ENCODE peak calls at places on chromosome 12, in five cellular contexts. J is gastrocnemius medialis; H is AG08395; F is stimulated activated CD4-positive, alpha-beta T cell treated with anti-CD3 and anti-CD28 coated beads, Interleukin-15, amount 100 ng/mL, for 1 hour; B is coronary artery. L is an unnamed sample.

GRCh38 chr12:77932216-77932615 is 101.5 kb downstream of the NAV3 start:
- DNase-seq in J (no peak), H (no peak), F (no peak), B (no peak), L (no peak)

GRCh38 chr12:113909776-113910420 is 56.2 kb downstream of the RBM19 start:
- DNase-seq in J (no peak), H (no peak), F (no peak), B (no peak), L (no peak)

GRCh38 chr12:115998119-115998633 is 279.3 kb downstream of the MED13L start:
- DNase-seq in J (no peak), H (peak; percentile 68), F (no peak), B (no peak), L (peak; percentile 63)

GRCh38 chr12:79527498-79527897 is 163.3 kb downstream of the PAWR start:
- DNase-seq in J (no peak), H (no peak), F (no peak), B (no peak), L (no peak)

GRCh38 chr12:3668479-3669165 is 84.3 kb downstream of the CRACR2A start:
- DNase-seq in J (no peak), H (no peak), F (no peak), B (no peak), L (no peak)

GRCh38 chr12:105228494-105228893 is 7.5 kb downstream of the APPL2 start:
- DNase-seq in J (no peak), H (peak; percentile 44), F (no peak), B (no peak), L (peak; percentile 60)

GRCh38 chr12:38541849-38542248 is 225.3 kb downstream of the ALG10B start:
- DNase-seq in J (no peak), H (no peak), F (no peak), B (no peak), L (no peak)

GRCh38 chr12:50344775-50345174 is 51.6 kb downstream of the FAM186A start:
- DNase-seq in J (no peak), H (no peak), F (no peak), B (no peak), L (no peak)

GRCh38 chr12:31362115-31362758 is 36.3 kb upstream of the SINHCAF start:
- DNase-seq in J (no peak), H (no peak), F (no peak), B (no peak), L (no peak)

GRCh38 chr12:124532331-124532750 is 35.1 kb downstream of the NCOR2 start:
- DNase-seq in J (no peak), H (no peak), F (no peak), B (no peak), L (peak; percentile 71)

GRCh38 chr12:26843306-26843705 is 10.3 kb upstream of the ITPR2 start:
- DNase-seq in J (no peak), H (no peak), F (no peak), B (no peak), L (no peak)

GRCh38 chr12:2003676-2004112 is 563 bp downstream of the DCP1B start:
- DNase-seq in J (no peak), H (no peak), F (no peak), B (no peak), L (no peak)

GRCh38 chr12:101480849-101481248 is 5.7 kb downstream of the SPIC start:
- DNase-seq in J (no peak), H (no peak), F (no peak), B (no peak), L (no peak)

GRCh38 chr12:74537126-74537706 is 419 bp upstream of the ATXN7L3B start:
- DNase-seq in J (no peak), H (peak; percentile 47), F (no peak), B (no peak), L (peak; percentile 82)

GRCh38 chr12:131773582-131774221 is 54.5 kb upstream of the MMP17 start:
- DNase-seq in J (no peak), H (no peak), F (no peak), B (no peak), L (no peak)

GRCh38 chr12:115963030-115963480 is 314.4 kb downstream of the MED13L start:
- DNase-seq in J (no peak), H (no peak), F (no peak), B (no peak), L (peak; percentile 84)

GRCh38 chr12:131094831-131095805 is 141.4 kb downstream of the ADGRD1 start:
- DNase-seq in J (no peak), H (no peak), F (no peak), B (peak; percentile 66), L (no peak)

GRCh38 chr12:50220357-50221061 is 53.3 kb upstream of the CERS5 start:
- DNase-seq in J (no peak), H (no peak), F (no peak), B (no peak), L (peak; percentile 79)

GRCh38 chr12:120388711-120389431 is 19.9 kb upstream of the MSI1 start:
- DNase-seq in J (no peak), H (no peak), F (no peak), B (no peak), L (no peak)

GRCh38 chr12:197347-197746 is 16.6 kb downstream of the SLC6A12 start:
- DNase-seq in J (no peak), H (no peak), F (no peak), B (no peak), L (no peak)

GRCh38 chr12:121050725-121051124 is 11.7 kb upstream of the OASL start:
- DNase-seq in J (no peak), H (no peak), F (no peak), B (no peak), L (peak; percentile 23)